ENCODE peak calls at places on chromosomes 1 and 21, in four cellular contexts. N, R, H and T are unnamed samples.
A peak's percentile ranks its signal among the peaks of the same experiment; 100 is the strongest.

GRCh38 chr1:30418426-30419245 is 304.7 kb downstream of the MATN1 start:
- DNase-seq in R (no peak), N (no peak), H (no peak), T (no peak)

GRCh38 chr21:42444745-42445059 is 41.0 kb downstream of the UBASH3A start:
- DNase-seq in H (no peak), R (no peak), N (no peak), T (no peak)

GRCh38 chr1:64343105-64343960 is 126.6 kb upstream of the CACHD1 start:
- DNase-seq in H (peak; percentile 74), N (no peak), R (peak; percentile 99), T (no peak)

GRCh38 chr1:117058810-117059209 is 1.3 kb upstream of the TTF2 start:
- DNase-seq in N (no peak), H (no peak), R (peak; percentile 11), T (no peak)

GRCh38 chr1:74731399-74732052 is 1.3 kb downstream of the CRYZ start:
- DNase-seq in R (peak; percentile 57), H (peak; percentile 32), N (no peak), T (no peak)

GRCh38 chr1:54500030-54500389 is 48.0 kb upstream of the ACOT11 start:
- DNase-seq in R (no peak), N (no peak), H (no peak), T (no peak)

GRCh38 chr1:197269053-197269452 is 1.0 kb downstream of the CRB1 start:
- DNase-seq in H (no peak), R (no peak), N (no peak), T (no peak)

GRCh38 chr1:162899422-162900168 is 38.6 kb upstream of the CCDC190 start:
- DNase-seq in R (peak; percentile 85), N (no peak), H (peak; percentile 95), T (no peak)

GRCh38 chr1:35838693-35839245 is 31.0 kb downstream of the AGO4 start:
- DNase-seq in R (no peak), H (no peak), N (no peak), T (no peak)

GRCh38 chr1:200512191-200512590 is 102.4 kb upstream of the ZNF281 start:
- DNase-seq in H (peak; percentile 93), R (peak; percentile 97), N (no peak), T (no peak)

GRCh38 chr1:41021526-41022308 is at the start of gene SLFNL1:
- DNase-seq in N (no peak), R (no peak), H (no peak), T (no peak)

GRCh38 chr21:17667256-17667655 is 54.6 kb upstream of the BTG3 start:
- DNase-seq in R (no peak), H (no peak), N (no peak), T (no peak)

GRCh38 chr1:232952514-232953175 is 2.2 kb downstream of the NTPCR start:
- DNase-seq in H (peak; percentile 50), N (no peak), R (peak; percentile 72), T (peak; percentile 69)

GRCh38 chr21:45912611-45913415 is 68.8 kb upstream of the COL6A1 start:
- DNase-seq in R (no peak), H (no peak), N (no peak), T (peak; percentile 11)

GRCh38 chr1:240866724-240867123 is 254.8 kb upstream of the GREM2 start:
- DNase-seq in H (no peak), R (no peak), N (no peak), T (no peak)

GRCh38 chr1:8302181-8302681 is 15.7 kb upstream of the SLC45A1 start:
- DNase-seq in N (no peak), R (no peak), H (peak; percentile 77), T (no peak)

GRCh38 chr1:200414657-200415056 is 4.8 kb upstream of the ZNF281 start:
- DNase-seq in N (no peak), H (no peak), R (no peak), T (no peak)

GRCh38 chr1:176566004-176566975 is 103.3 kb downstream of the PAPPA2 start:
- DNase-seq in R (peak; percentile 7), H (peak; percentile 10), N (no peak), T (no peak)

GRCh38 chr21:37828515-37828914 is 87.7 kb downstream of the KCNJ6 start:
- DNase-seq in R (no peak), H (no peak), N (no peak), T (no peak)

GRCh38 chr21:15741510-15741909 is 11.7 kb downstream of the USP25 start:
- DNase-seq in R (peak; percentile 64), H (peak; percentile 79), N (no peak), T (no peak)

GRCh38 chr1:236535656-236536293 is 12.0 kb downstream of the LGALS8 start:
- DNase-seq in H (no peak), R (no peak), N (no peak), T (no peak)

GRCh38 chr1:42750041-42750440 is 10.0 kb upstream of the CLDN19 start:
- DNase-seq in H (no peak), R (no peak), N (no peak), T (no peak)

GRCh38 chr1:42748021-42748420 is 8.0 kb upstream of the CLDN19 start:
- DNase-seq in N (no peak), H (no peak), R (no peak), T (no peak)

GRCh38 chr1:42753070-42753469 is 13.0 kb upstream of the CLDN19 start:
- DNase-seq in R (no peak), N (no peak), H (peak; percentile 69), T (no peak)

GRCh38 chr1:42748461-42749410 is 8.7 kb upstream of the CLDN19 start:
- DNase-seq in H (no peak), R (no peak), N (no peak), T (no peak)

DNA sequence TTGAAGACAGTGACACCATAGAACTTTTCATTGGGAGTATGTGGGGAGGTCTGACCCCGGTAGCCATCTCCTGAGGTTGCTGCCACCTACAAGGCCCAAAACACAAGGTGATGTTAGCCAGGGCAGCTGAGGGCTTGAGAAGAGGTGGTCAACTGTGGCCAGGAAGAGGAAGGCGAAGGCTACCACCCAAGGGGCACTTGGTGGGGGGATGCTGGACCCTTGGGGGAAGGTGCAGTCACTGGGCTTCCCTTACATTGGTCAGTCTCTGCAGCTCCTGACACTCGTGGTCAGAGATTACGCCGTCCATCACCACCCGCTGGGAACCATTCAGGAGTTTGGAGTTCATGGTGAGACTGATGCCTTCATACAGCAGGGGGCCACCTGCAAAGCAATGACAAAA is 12.2 kb upstream of the CLDN19 start:
- DNase-seq in H (no peak), R (no peak), N (no peak), T (no peak)
- H3K36me3 ChIP-seq in H (peaks cover 45% of the 10 kb centered on the region), R (peaks cover 19% of the 10 kb centered on the region), N (peaks cover 84% of the 10 kb centered on the region), T (no peaks in the 10 kb centered on the region)

GRCh38 chr1:245401881-245402598 is 247.3 kb downstream of the KIF26B start:
- DNase-seq in N (no peak), H (no peak), R (no peak), T (no peak)
- H3K4me1 ChIP-seq in N (no peaks in the 10 kb centered on the region), H (no peaks in the 10 kb centered on the region), R (no peaks in the 10 kb centered on the region), T (no peaks in the 10 kb centered on the region)

GRCh38 chr1:47226121-47226977 is 5.7 kb downstream of the TAL1 start:
- DNase-seq in H (no peak), N (no peak), R (no peak), T (no peak)
- H3K4me3 ChIP-seq in H (no peak overlapping the region), N (peak overlapping the region; percentile 43), R (no peak overlapping the region), T (no peak overlapping the region)

DNA sequence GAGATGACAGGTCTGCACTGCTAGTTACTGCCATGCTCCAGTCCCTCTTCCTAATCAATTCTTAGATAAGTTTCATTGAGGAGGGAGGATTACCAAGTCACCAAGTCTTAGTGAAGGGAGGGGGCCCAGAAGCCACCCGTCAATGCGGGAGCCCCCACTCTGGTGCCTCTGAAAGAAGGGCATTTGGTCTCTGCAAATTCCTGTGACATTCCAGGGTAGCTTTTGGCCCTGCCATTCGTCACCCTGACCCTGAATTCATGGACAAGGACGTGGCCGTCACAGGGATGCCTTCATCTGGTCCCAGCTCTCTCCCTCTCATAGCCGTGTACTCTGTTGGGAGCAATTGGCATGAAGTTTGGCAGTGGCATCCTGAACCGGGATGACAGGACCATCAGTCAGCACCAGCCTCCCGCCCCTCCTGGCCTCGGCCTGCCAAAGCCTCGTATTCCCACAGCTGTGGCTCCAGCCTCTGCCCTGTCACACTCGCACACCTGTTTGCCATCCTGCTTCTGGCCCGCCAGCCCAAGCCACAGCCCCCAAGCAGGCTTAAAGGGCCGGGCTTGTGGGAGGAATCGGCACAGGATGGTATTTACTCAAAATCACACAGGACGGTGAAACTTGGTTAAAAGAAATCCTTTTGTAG is 150.7 kb downstream of the CLIC6 start:
- DNase-seq in N (no peak), H (no peak), R (no peak), T (no peak)
- H3K36me3 ChIP-seq in N (peaks cover 73% of the 10 kb centered on the region), H (peaks cover 20% of the 10 kb centered on the region), R (peaks cover 87% of the 10 kb centered on the region), T (no peaks in the 10 kb centered on the region)

GRCh38 chr1:230191079-230191478 is 124.0 kb downstream of the GALNT2 start:
- DNase-seq in R (no peak), H (peak; percentile 68), N (no peak), T (no peak)
- H3K4me1 ChIP-seq in R (peaks cover 10% of the 10 kb centered on the region), H (peaks cover 3% of the 10 kb centered on the region), N (peaks cover 37% of the 10 kb centered on the region), T (peaks cover 8% of the 10 kb centered on the region)

DNA sequence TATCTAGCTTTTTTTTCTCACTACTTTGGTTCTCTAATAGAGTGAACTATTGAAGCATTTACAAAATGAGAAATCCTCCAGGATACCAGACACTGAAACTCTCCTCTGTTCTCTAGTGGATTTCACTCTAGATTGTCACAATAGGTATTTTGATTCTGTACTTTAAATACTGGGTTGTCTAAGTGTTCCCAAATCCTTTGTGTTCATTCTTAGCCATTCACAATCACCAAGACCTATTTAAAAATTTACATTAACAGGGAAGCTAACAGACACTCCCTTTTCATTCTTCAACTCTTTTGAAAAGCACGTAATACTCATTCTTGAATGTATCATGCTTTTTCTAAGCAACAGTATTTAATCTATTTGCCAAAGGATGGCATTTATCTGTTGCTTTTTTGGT is 2.7 kb upstream of the TSEN15 start:
- DNase-seq in H (no peak), N (no peak), R (no peak), T (no peak)
- H3K4me3 ChIP-seq in H (no peak overlapping the region), N (no peak overlapping the region), R (no peak overlapping the region), T (no peak overlapping the region)

DNA sequence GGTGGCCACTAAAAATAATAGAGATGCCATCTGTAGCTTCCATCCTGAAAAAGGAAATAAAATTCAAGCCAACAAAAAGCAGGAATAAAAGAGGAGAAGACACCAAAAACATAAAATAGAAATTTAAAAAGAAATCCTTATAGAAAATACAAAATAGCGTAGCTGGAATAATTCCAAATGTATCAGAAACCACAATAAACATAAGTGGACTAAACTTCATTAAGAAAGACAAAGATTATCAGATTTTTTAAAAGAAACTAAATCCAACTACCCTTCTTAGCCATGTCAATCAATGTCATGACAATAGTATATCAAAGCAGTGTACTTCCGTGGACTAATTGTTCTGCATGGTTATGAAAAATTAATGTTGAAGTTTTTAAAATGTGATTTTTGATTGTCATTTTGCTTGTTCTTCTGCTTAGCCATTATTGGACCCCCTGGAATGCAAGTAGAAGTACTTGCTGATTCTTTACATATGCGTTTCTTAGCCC is 13.2 kb downstream of the IL10RB start:
- DNase-seq in H (no peak), N (no peak), R (no peak), T (no peak)
- H3K36me3 ChIP-seq in H (peaks cover 5% of the 10 kb centered on the region), N (peaks cover 86% of the 10 kb centered on the region), R (no peaks in the 10 kb centered on the region), T (no peaks in the 10 kb centered on the region)